ENCODE peak calls at places on chromosomes 5 and 9, in nine cellular contexts. One of them, this sample, is unnamed.

GRCh38 chr5:168756517-168757391 is 177.6 kb upstream of the PANK3 start:
- DNase-seq in GM13976: no peak
- DNase-seq in NCI-H446 treated with DMSO at 0.1 percent for 48 hours: no peak
- DNase-seq in naive thymus-derived CD4-positive, alpha-beta T cell: no peak
- DNase-seq in CD8-positive, alpha-beta memory T cell: no peak
- DNase-seq in non-pigmented ciliary epithelial cell: no peak
- DNase-seq in Caki2: no peak
- DNase-seq in NCI-H2029: no peak
- DNase-seq in activated T-helper 1 cell treated with anti-CD3 and anti-CD28 coated beads, Interleukin-2, amount 50 U/mL, for 16 hours: no peak
- DNase-seq in this sample: no peak

GRCh38 chr5:160306711-160307110 is 5.7 kb downstream of the CCNJL start:
- DNase-seq in GM13976: no peak
- DNase-seq in NCI-H446 treated with DMSO at 0.1 percent for 48 hours: no peak
- DNase-seq in naive thymus-derived CD4-positive, alpha-beta T cell: no peak
- DNase-seq in CD8-positive, alpha-beta memory T cell: no peak
- DNase-seq in non-pigmented ciliary epithelial cell: no peak
- DNase-seq in Caki2: no peak
- DNase-seq in NCI-H2029: no peak
- DNase-seq in activated T-helper 1 cell treated with anti-CD3 and anti-CD28 coated beads, Interleukin-2, amount 50 U/mL, for 16 hours: no peak
- DNase-seq in this sample: no peak

GRCh38 chr9:99511723-99512122 is 289.6 kb downstream of the SEC61B start:
- DNase-seq in GM13976: no peak
- DNase-seq in NCI-H446 treated with DMSO at 0.1 percent for 48 hours: no peak
- DNase-seq in naive thymus-derived CD4-positive, alpha-beta T cell: no peak
- DNase-seq in CD8-positive, alpha-beta memory T cell: no peak
- DNase-seq in non-pigmented ciliary epithelial cell: no peak
- DNase-seq in Caki2: no peak
- DNase-seq in NCI-H2029: no peak
- DNase-seq in activated T-helper 1 cell treated with anti-CD3 and anti-CD28 coated beads, Interleukin-2, amount 50 U/mL, for 16 hours: no peak
- DNase-seq in this sample: no peak

GRCh38 chr9:92988215-92988731 is 41.0 kb downstream of the FGD3 start:
- DNase-seq in GM13976: no peak
- DNase-seq in NCI-H446 treated with DMSO at 0.1 percent for 48 hours: no peak
- DNase-seq in naive thymus-derived CD4-positive, alpha-beta T cell: no peak
- DNase-seq in CD8-positive, alpha-beta memory T cell: no peak
- DNase-seq in non-pigmented ciliary epithelial cell: no peak
- DNase-seq in Caki2: no peak
- DNase-seq in NCI-H2029: no peak
- DNase-seq in activated T-helper 1 cell treated with anti-CD3 and anti-CD28 coated beads, Interleukin-2, amount 50 U/mL, for 16 hours: no peak
- DNase-seq in this sample: no peak

GRCh38 chr5:99019812-99020697 is 91.2 kb upstream of the CHD1 start:
- DNase-seq in GM13976: no peak
- DNase-seq in NCI-H446 treated with DMSO at 0.1 percent for 48 hours: peak; percentile 48
- DNase-seq in naive thymus-derived CD4-positive, alpha-beta T cell: no peak
- DNase-seq in CD8-positive, alpha-beta memory T cell: no peak
- DNase-seq in non-pigmented ciliary epithelial cell: peak; percentile 60
- DNase-seq in Caki2: peak; percentile 77
- DNase-seq in NCI-H2029: peak; percentile 58
- DNase-seq in activated T-helper 1 cell treated with anti-CD3 and anti-CD28 coated beads, Interleukin-2, amount 50 U/mL, for 16 hours: no peak
- DNase-seq in this sample: no peak

GRCh38 chr5:152113401-152113800 is 188.8 kb upstream of the GLRA1 start:
- DNase-seq in GM13976: no peak
- DNase-seq in NCI-H446 treated with DMSO at 0.1 percent for 48 hours: no peak
- DNase-seq in naive thymus-derived CD4-positive, alpha-beta T cell: no peak
- DNase-seq in CD8-positive, alpha-beta memory T cell: peak; percentile 16
- DNase-seq in non-pigmented ciliary epithelial cell: no peak
- DNase-seq in Caki2: no peak
- DNase-seq in NCI-H2029: no peak
- DNase-seq in activated T-helper 1 cell treated with anti-CD3 and anti-CD28 coated beads, Interleukin-2, amount 50 U/mL, for 16 hours: no peak
- DNase-seq in this sample: no peak

GRCh38 chr9:92616199-92617129 is 53.5 kb downstream of the IPPK start:
- DNase-seq in GM13976: no peak
- DNase-seq in NCI-H446 treated with DMSO at 0.1 percent for 48 hours: no peak
- DNase-seq in naive thymus-derived CD4-positive, alpha-beta T cell: no peak
- DNase-seq in CD8-positive, alpha-beta memory T cell: no peak
- DNase-seq in non-pigmented ciliary epithelial cell: no peak
- DNase-seq in Caki2: no peak
- DNase-seq in NCI-H2029: no peak
- DNase-seq in activated T-helper 1 cell treated with anti-CD3 and anti-CD28 coated beads, Interleukin-2, amount 50 U/mL, for 16 hours: no peak
- DNase-seq in this sample: peak; percentile 64

GRCh38 chr5:59661939-59662615 is 231.4 kb downstream of the PDE4D start:
- DNase-seq in GM13976: no peak
- DNase-seq in NCI-H446 treated with DMSO at 0.1 percent for 48 hours: peak; percentile 15
- DNase-seq in naive thymus-derived CD4-positive, alpha-beta T cell: no peak
- DNase-seq in CD8-positive, alpha-beta memory T cell: no peak
- DNase-seq in non-pigmented ciliary epithelial cell: no peak
- DNase-seq in Caki2: no peak
- DNase-seq in NCI-H2029: no peak
- DNase-seq in activated T-helper 1 cell treated with anti-CD3 and anti-CD28 coated beads, Interleukin-2, amount 50 U/mL, for 16 hours: no peak
- DNase-seq in this sample: no peak

GRCh38 chr9:69200071-69200470 is 26.0 kb downstream of the TJP2 start:
- DNase-seq in GM13976: no peak
- DNase-seq in NCI-H446 treated with DMSO at 0.1 percent for 48 hours: no peak
- DNase-seq in naive thymus-derived CD4-positive, alpha-beta T cell: no peak
- DNase-seq in CD8-positive, alpha-beta memory T cell: no peak
- DNase-seq in non-pigmented ciliary epithelial cell: no peak
- DNase-seq in Caki2: peak; percentile 24
- DNase-seq in NCI-H2029: no peak
- DNase-seq in activated T-helper 1 cell treated with anti-CD3 and anti-CD28 coated beads, Interleukin-2, amount 50 U/mL, for 16 hours: no peak
- DNase-seq in this sample: no peak

GRCh38 chr5:180636403-180637075 is 12.9 kb downstream of the FLT4 start:
- DNase-seq in GM13976: no peak
- DNase-seq in NCI-H446 treated with DMSO at 0.1 percent for 48 hours: no peak
- DNase-seq in naive thymus-derived CD4-positive, alpha-beta T cell: no peak
- DNase-seq in CD8-positive, alpha-beta memory T cell: no peak
- DNase-seq in non-pigmented ciliary epithelial cell: no peak
- DNase-seq in Caki2: no peak
- DNase-seq in NCI-H2029: no peak
- DNase-seq in activated T-helper 1 cell treated with anti-CD3 and anti-CD28 coated beads, Interleukin-2, amount 50 U/mL, for 16 hours: no peak
- DNase-seq in this sample: no peak

GRCh38 chr9:36328798-36329411 is 70.7 kb upstream of the GNE start:
- DNase-seq in GM13976: peak; percentile 75
- DNase-seq in NCI-H446 treated with DMSO at 0.1 percent for 48 hours: peak; percentile 61
- DNase-seq in naive thymus-derived CD4-positive, alpha-beta T cell: no peak
- DNase-seq in CD8-positive, alpha-beta memory T cell: peak; percentile 10
- DNase-seq in non-pigmented ciliary epithelial cell: peak; percentile 38
- DNase-seq in Caki2: peak; percentile 44
- DNase-seq in NCI-H2029: peak; percentile 53
- DNase-seq in activated T-helper 1 cell treated with anti-CD3 and anti-CD28 coated beads, Interleukin-2, amount 50 U/mL, for 16 hours: no peak
- DNase-seq in this sample: peak; percentile 64

GRCh38 chr5:176561259-176561658 is 12.1 kb downstream of the CDHR2 start:
- DNase-seq in GM13976: no peak
- DNase-seq in NCI-H446 treated with DMSO at 0.1 percent for 48 hours: no peak
- DNase-seq in naive thymus-derived CD4-positive, alpha-beta T cell: no peak
- DNase-seq in CD8-positive, alpha-beta memory T cell: no peak
- DNase-seq in non-pigmented ciliary epithelial cell: no peak
- DNase-seq in Caki2: no peak
- DNase-seq in NCI-H2029: no peak
- DNase-seq in activated T-helper 1 cell treated with anti-CD3 and anti-CD28 coated beads, Interleukin-2, amount 50 U/mL, for 16 hours: no peak
- DNase-seq in this sample: no peak

GRCh38 chr5:158135682-158136176 is 276.8 kb upstream of the CLINT1 start:
- DNase-seq in GM13976: no peak
- DNase-seq in NCI-H446 treated with DMSO at 0.1 percent for 48 hours: no peak
- DNase-seq in naive thymus-derived CD4-positive, alpha-beta T cell: no peak
- DNase-seq in CD8-positive, alpha-beta memory T cell: no peak
- DNase-seq in non-pigmented ciliary epithelial cell: no peak
- DNase-seq in Caki2: no peak
- DNase-seq in NCI-H2029: no peak
- DNase-seq in activated T-helper 1 cell treated with anti-CD3 and anti-CD28 coated beads, Interleukin-2, amount 50 U/mL, for 16 hours: no peak
- DNase-seq in this sample: peak; percentile 37

GRCh38 chr9:33124716-33125378 is 42.3 kb downstream of the B4GALT1 start:
- DNase-seq in GM13976: peak; percentile 66
- DNase-seq in NCI-H446 treated with DMSO at 0.1 percent for 48 hours: no peak
- DNase-seq in naive thymus-derived CD4-positive, alpha-beta T cell: no peak
- DNase-seq in CD8-positive, alpha-beta memory T cell: no peak
- DNase-seq in non-pigmented ciliary epithelial cell: no peak
- DNase-seq in Caki2: no peak
- DNase-seq in NCI-H2029: no peak
- DNase-seq in activated T-helper 1 cell treated with anti-CD3 and anti-CD28 coated beads, Interleukin-2, amount 50 U/mL, for 16 hours: no peak
- DNase-seq in this sample: no peak